ENCODE peak calls at places on chromosomes 13 and 19, in five cellular contexts. O, Q, U, L and K are unnamed samples.

GRCh38 chr13:91609353-91609752 is 210.9 kb downstream of the GPC5 start:
- DNase-seq in U (peak), O (no peak), L (no peak), Q (peak), K (peak)

GRCh38 chr13:34361528-34361927 is 543.6 kb downstream of the RFC3 start:
- DNase-seq in O (no peak), Q (peak), L (no peak), U (no peak), K (no peak)

GRCh38 chr19:19039901-19040300 is 6.5 kb downstream of the ARMC6 start:
- DNase-seq in L (no peak), Q (no peak), U (no peak), O (no peak), K (no peak)

GRCh38 chr13:50222569-50223332 is 207.5 kb downstream of the KCNRG start:
- DNase-seq in O (no peak), Q (peak), U (peak), L (no peak), K (no peak)

GRCh38 chr19:1295169-1296012 is 9.7 kb downstream of the EFNA2 start:
- DNase-seq in U (peak), O (peak), Q (no peak), L (no peak), K (peak)

GRCh38 chr13:50635504-50635903 is 208.0 kb downstream of the DLEU7 start:
- DNase-seq in U (no peak), L (peak), O (no peak), Q (no peak), K (no peak)

GRCh38 chr19:13353625-13354024 is 152.7 kb downstream of the CACNA1A start:
- DNase-seq in O (no peak), Q (no peak), L (no peak), U (no peak), K (no peak)

GRCh38 chr13:20465218-20465879 is 60.3 kb downstream of the CRYL1 start:
- DNase-seq in Q (no peak), O (no peak), L (no peak), U (no peak), K (no peak)

GRCh38 chr13:20412761-20413355 is 112.8 kb downstream of the CRYL1 start:
- DNase-seq in Q (no peak), L (no peak), U (no peak), O (no peak), K (no peak)

GRCh38 chr19:29263305-29264080 is 50.5 kb upstream of the UQCRFS1 start:
- DNase-seq in Q (no peak), U (peak), O (peak), L (no peak), K (peak)